ENCODE peak calls at places on chromosomes 11 and 22, in ten cellular contexts. T is adrenal gland; E is CD8-positive, alpha-beta memory T cell; L is psoas muscle; U is left ventricle myocardium inferior; Q is right atrium auricular region; D is esophagus squamous epithelium; F is breast epithelium; G is aorta; W is heart right ventricle. S is an unnamed sample. For H3K4me1, the result is how much of the 10 kb centered on the place peaks cover.

GRCh38 chr11:119055901-119056300 is 1.1 kb downstream of the HYOU1 start:
- DNase-seq in G (no peak), U (no peak), T (no peak), E (no peak), L (no peak), F (no peak), D (no peak), Q (no peak), W (no peak), S (no peak)

GRCh38 chr11:89489930-89490329 is 1.2 kb downstream of the NOX4 start:
- DNase-seq in U (no peak), E (no peak), G (no peak), D (no peak), F (no peak), W (no peak), T (no peak), L (no peak), Q (no peak), S (no peak)

GRCh38 chr22:44755956-44756361 is 3.6 kb downstream of the ARHGAP8 start:
- DNase-seq in E (no peak), D (no peak), U (no peak), T (no peak), Q (no peak), L (no peak), F (peak), W (no peak), G (no peak), S (no peak)

GRCh38 chr11:64865286-64866172 is 12.9 kb downstream of the EHD1 start:
- DNase-seq in D (no peak), G (no peak), Q (no peak), F (no peak), T (peak), L (peak), U (no peak), W (no peak), E (no peak), S (no peak)

GRCh38 chr11:8760896-8761295 is 78.3 kb downstream of the RPL27A start:
- DNase-seq in Q (no peak), E (no peak), F (no peak), G (no peak), W (no peak), T (peak), L (no peak), D (no peak), U (no peak), S (no peak)

GRCh38 chr11:7969756-7970646 is 4.8 kb upstream of the NLRP10 start:
- DNase-seq in L (no peak), F (no peak), E (no peak), Q (no peak), U (no peak), W (no peak), T (no peak), G (no peak), D (no peak), S (no peak)

GRCh38 chr11:298406-299065 is 790 bp downstream of the IFITM5 start:
- DNase-seq in G (peak), L (peak), F (no peak), E (no peak), U (peak), D (no peak), W (no peak), Q (no peak), T (no peak), S (no peak)

GRCh38 chr22:38455530-38456271 is 702 bp upstream of the KCNJ4 start:
- DNase-seq in U (no peak), E (no peak), W (no peak), G (no peak), L (no peak), F (no peak), T (no peak), Q (no peak), D (no peak), S (peak)

GRCh38 chr11:78638704-78639380 is 64.2 kb upstream of the NARS2 start:
- DNase-seq in Q (no peak), L (no peak), U (no peak), T (no peak), E (no peak), G (no peak), F (no peak), W (no peak), D (no peak), S (no peak)

GRCh38 chr11:120057028-120057330 is 80.9 kb downstream of the TRIM29 start:
- DNase-seq in F (no peak), D (no peak), U (no peak), W (no peak), Q (peak), L (no peak), T (no peak), G (no peak), E (no peak), S (no peak)

DNA sequence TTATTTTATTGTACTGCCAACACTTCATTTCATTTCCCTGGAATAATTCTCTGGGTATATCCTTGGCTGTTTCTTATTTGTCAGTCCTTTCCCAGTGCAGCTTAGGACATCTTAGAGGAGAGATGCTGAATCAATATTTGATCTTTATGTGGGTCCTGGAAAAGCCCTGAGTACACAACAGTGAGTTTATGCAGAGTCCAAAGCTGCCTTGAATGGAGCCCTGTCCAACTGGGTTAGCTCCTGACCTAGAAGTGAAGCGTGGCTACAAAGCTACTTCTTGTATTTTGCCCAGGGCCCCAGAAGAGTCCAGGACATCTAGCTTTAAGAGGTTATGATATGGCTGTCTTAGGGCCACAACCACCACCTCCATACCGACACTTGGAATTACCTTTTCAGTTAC is 378.0 kb upstream of the FAT3 start:
- DNase-seq in G (no peak), T (no peak), E (no peak), F (no peak), Q (no peak), L (no peak), D (no peak), W (no peak), U (no peak), S (no peak)
- H3K4me1 ChIP-seq in G (under half), T (under half), E (under half), F (under half), Q (under half), L (under half), D (under half), W (under half), U (under half), S (under half)

GRCh38 chr11:12088047-12088481 is 22.3 kb upstream of the MICAL2 start:
- DNase-seq in L (no peak), W (peak), U (peak), E (no peak), F (no peak), Q (peak), G (peak), D (no peak), T (no peak), S (peak)
- H3K4me1 ChIP-seq in L (under half), W (half or more), U (half or more), E (half or more), F (under half), Q (under half), G (under half), D (half or more), T (under half), S (half or more)

GRCh38 chr11:72766152-72766902 is 14.1 kb upstream of the ARAP1 start:
- DNase-seq in E (no peak), L (no peak), G (no peak), U (no peak), D (no peak), Q (no peak), F (no peak), W (no peak), T (no peak), S (no peak)
- H3K4me1 ChIP-seq in E (under half), L (under half), G (under half), U (under half), D (under half), Q (under half), F (under half), W (under half), T (under half), S (under half)

GRCh38 chr11:128511712-128512111 is 75.6 kb downstream of the ETS1 start:
- DNase-seq in L (no peak), F (no peak), D (no peak), G (no peak), U (no peak), Q (no peak), E (peak), T (no peak), W (no peak), S (no peak)

GRCh38 chr11:128512478-128513127 is 74.8 kb downstream of the ETS1 start:
- DNase-seq in D (no peak), G (no peak), U (no peak), F (no peak), W (no peak), T (no peak), E (peak), L (no peak), Q (no peak), S (no peak)

GRCh38 chr11:128508785-128509518 is 78.4 kb downstream of the ETS1 start:
- DNase-seq in G (no peak), E (peak), D (no peak), Q (no peak), F (no peak), L (no peak), U (no peak), W (no peak), T (no peak), S (no peak)

GRCh38 chr11:128507936-128508335 is 79.4 kb downstream of the ETS1 start:
- DNase-seq in L (no peak), W (no peak), D (no peak), E (no peak), F (no peak), G (no peak), U (no peak), T (no peak), Q (no peak), S (no peak)

DNA sequence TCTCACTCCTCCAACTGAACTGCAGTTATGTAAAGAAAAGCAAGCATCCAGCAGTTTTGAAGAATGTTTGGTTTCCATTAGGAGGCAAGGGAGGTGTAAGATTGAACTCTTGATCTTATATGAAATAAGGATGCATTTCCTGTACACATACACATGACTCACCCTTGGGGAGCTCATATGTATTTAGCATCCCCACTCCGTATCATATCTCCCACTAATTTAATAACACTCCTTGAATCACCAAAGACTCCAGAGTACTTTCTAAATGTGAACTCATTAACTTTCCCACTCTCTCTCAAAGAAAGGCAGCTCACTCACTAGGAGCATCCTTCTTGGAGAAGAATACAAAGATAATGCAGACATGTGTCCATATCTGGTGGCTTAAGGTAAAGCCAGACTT is 77.4 kb downstream of the ETS1 start:
- DNase-seq in Q (no peak), L (no peak), W (no peak), D (no peak), F (no peak), U (no peak), T (no peak), G (no peak), E (no peak), S (no peak)
- H3K4me1 ChIP-seq in Q (under half), L (half or more), W (half or more), D (half or more), F (under half), U (half or more), T (half or more), G (under half), E (half or more), S (under half)

GRCh38 chr11:117998201-117998579 is 12.0 kb downstream of the IL10RA start:
- DNase-seq in T (no peak), E (no peak), U (no peak), Q (no peak), W (no peak), D (no peak), L (no peak), F (no peak), G (no peak), S (no peak)

GRCh38 chr11:117997436-117998200 is 11.4 kb downstream of the IL10RA start:
- DNase-seq in Q (no peak), D (no peak), U (no peak), F (no peak), L (no peak), G (no peak), E (no peak), T (peak), W (no peak), S (no peak)

GRCh38 chr11:117995472-117995871 is 9.3 kb downstream of the IL10RA start:
- DNase-seq in W (no peak), U (no peak), D (no peak), Q (no peak), G (no peak), F (no peak), T (no peak), L (no peak), E (no peak), S (no peak)

GRCh38 chr11:117993988-117994741 is 8.0 kb downstream of the IL10RA start:
- DNase-seq in L (peak), D (no peak), U (peak), F (no peak), Q (no peak), W (no peak), E (no peak), T (peak), G (peak), S (peak)

GRCh38 chr11:117996058-117996457 is 9.9 kb downstream of the IL10RA start:
- DNase-seq in E (no peak), D (no peak), F (no peak), Q (no peak), G (no peak), W (no peak), U (no peak), T (no peak), L (no peak), S (no peak)
- H3K4me1 ChIP-seq in E (half or more), D (under half), F (under half), Q (under half), G (under half), W (under half), U (under half), T (under half), L (under half), S (under half)

GRCh38 chr11:111633756-111634362 is 31.6 kb downstream of the SIK2 start:
- DNase-seq in W (no peak), T (no peak), L (no peak), Q (no peak), F (no peak), G (no peak), D (no peak), U (no peak), E (no peak), S (no peak)

GRCh38 chr11:111632798-111633197 is 30.5 kb downstream of the SIK2 start:
- DNase-seq in F (no peak), E (no peak), D (no peak), G (no peak), U (no peak), Q (no peak), T (no peak), W (no peak), L (no peak), S (no peak)

GRCh38 chr11:111634981-111635705 is 32.9 kb downstream of the SIK2 start:
- DNase-seq in Q (no peak), W (no peak), U (no peak), F (no peak), E (no peak), T (no peak), L (no peak), G (no peak), D (no peak), S (no peak)

GRCh38 chr11:111631666-111632039 is 29.4 kb downstream of the SIK2 start:
- DNase-seq in F (no peak), G (no peak), T (no peak), Q (no peak), E (no peak), L (no peak), D (no peak), W (no peak), U (no peak), S (no peak)

GRCh38 chr11:111633248-111633647 is 31.0 kb downstream of the SIK2 start:
- DNase-seq in F (no peak), L (no peak), W (no peak), U (no peak), Q (no peak), E (no peak), T (no peak), D (no peak), G (no peak), S (no peak)
- H3K4me1 ChIP-seq in F (under half), L (half or more), W (half or more), U (half or more), Q (under half), E (under half), T (under half), D (under half), G (under half), S (under half)